ENCODE peak calls at places on chromosomes 5 and 9, in four cellular contexts. One of them, this sample, is unnamed.

GRCh38 chr5:155926011-155926410 is 401.0 kb upstream of the SGCD start:
- DNase-seq in GM23338: no peak
- DNase-seq in fibroblast of lung: peak; percentile 87
- DNase-seq in left ventricle myocardium inferior: no peak
- DNase-seq in this sample: no peak

GRCh38 chr5:144117412-144117811 is 53.0 kb downstream of the YIPF5 start:
- DNase-seq in fibroblast of lung: no peak
- DNase-seq in GM23338: no peak
- DNase-seq in left ventricle myocardium inferior: no peak
- DNase-seq in this sample: no peak

GRCh38 chr5:59598547-59598874 is 295.0 kb downstream of the PDE4D start:
- DNase-seq in fibroblast of lung: no peak
- DNase-seq in left ventricle myocardium inferior: no peak
- DNase-seq in GM23338: no peak
- DNase-seq in this sample: no peak

GRCh38 chr9:126376311-126376902 is 49.8 kb downstream of the MVB12B start:
- DNase-seq in left ventricle myocardium inferior: no peak
- DNase-seq in fibroblast of lung: no peak
- DNase-seq in GM23338: no peak
- DNase-seq in this sample: no peak

GRCh38 chr5:10566556-10567068 is 2.7 kb downstream of the ANKRD33B start:
- DNase-seq in GM23338: no peak
- DNase-seq in left ventricle myocardium inferior: no peak
- DNase-seq in fibroblast of lung: no peak
- DNase-seq in this sample: no peak

GRCh38 chr9:116320180-116320799 is 166.7 kb downstream of the PAPPA start:
- DNase-seq in fibroblast of lung: no peak
- DNase-seq in GM23338: no peak
- DNase-seq in left ventricle myocardium inferior: peak; percentile 26
- DNase-seq in this sample: no peak

GRCh38 chr9:91359734-91360470 is 1.8 kb downstream of the AUH start:
- DNase-seq in GM23338: no peak
- DNase-seq in fibroblast of lung: no peak
- DNase-seq in left ventricle myocardium inferior: no peak
- DNase-seq in this sample: no peak

GRCh38 chr5:123120197-123120596 is 31.2 kb downstream of the PRDM6 start:
- DNase-seq in left ventricle myocardium inferior: no peak
- DNase-seq in fibroblast of lung: no peak
- DNase-seq in GM23338: peak; percentile 39
- DNase-seq in this sample: no peak

GRCh38 chr9:114656301-114656700 is 1.3 kb downstream of the TEX53 start:
- DNase-seq in fibroblast of lung: no peak
- DNase-seq in GM23338: no peak
- DNase-seq in left ventricle myocardium inferior: no peak
- DNase-seq in this sample: no peak

GRCh38 chr5:143073761-143074160 is 303.6 kb downstream of the ARHGAP26 start:
- DNase-seq in left ventricle myocardium inferior: no peak
- DNase-seq in fibroblast of lung: no peak
- DNase-seq in GM23338: no peak
- DNase-seq in this sample: no peak

GRCh38 chr5:115838885-115839518 is 2.4 kb downstream of the ATG12 start:
- DNase-seq in GM23338: peak; percentile 66
- DNase-seq in fibroblast of lung: peak; percentile 39
- DNase-seq in left ventricle myocardium inferior: no peak
- DNase-seq in this sample: no peak

GRCh38 chr5:5826911-5827310 is 404.4 kb downstream of the ICE1 start:
- DNase-seq in fibroblast of lung: peak; percentile 7
- DNase-seq in GM23338: no peak
- DNase-seq in left ventricle myocardium inferior: no peak
- DNase-seq in this sample: no peak

GRCh38 chr5:155471027-155471426 is 457.5 kb downstream of the KIF4B start:
- DNase-seq in GM23338: peak; percentile 4
- DNase-seq in left ventricle myocardium inferior: no peak
- DNase-seq in fibroblast of lung: no peak
- DNase-seq in this sample: no peak

GRCh38 chr5:111556504-111556903 is 44.2 kb upstream of the STARD4 start:
- DNase-seq in fibroblast of lung: no peak
- DNase-seq in left ventricle myocardium inferior: no peak
- DNase-seq in GM23338: no peak
- DNase-seq in this sample: no peak

GRCh38 chr5:93512799-93513198 is 68.2 kb downstream of the NR2F1-AS1 start:
- DNase-seq in left ventricle myocardium inferior: no peak
- DNase-seq in GM23338: no peak
- DNase-seq in fibroblast of lung: peak; percentile 93
- DNase-seq in this sample: no peak

GRCh38 chr9:96419691-96419969 is 1.5 kb upstream of the ZNF367 start:
- DNase-seq in left ventricle myocardium inferior: no peak
- DNase-seq in fibroblast of lung: no peak
- DNase-seq in GM23338: no peak
- DNase-seq in this sample: no peak

GRCh38 chr5:135272311-135272805 is 126.7 kb downstream of the MACROH2A1 start:
- DNase-seq in GM23338: no peak
- DNase-seq in fibroblast of lung: no peak
- DNase-seq in left ventricle myocardium inferior: no peak
- DNase-seq in this sample: no peak

GRCh38 chr5:10509593-10509992 is 54.3 kb upstream of the ANKRD33B start:
- DNase-seq in left ventricle myocardium inferior: no peak
- DNase-seq in GM23338: no peak
- DNase-seq in fibroblast of lung: no peak
- DNase-seq in this sample: no peak

GRCh38 chr5:34452170-34452828 is 203.8 kb upstream of the RAI14 start:
- DNase-seq in fibroblast of lung: peak; percentile 11
- DNase-seq in GM23338: peak; percentile 84
- DNase-seq in left ventricle myocardium inferior: no peak
- DNase-seq in this sample: no peak

GRCh38 chr5:168681556-168682183 is 102.5 kb upstream of the PANK3 start:
- DNase-seq in fibroblast of lung: peak; percentile 66
- DNase-seq in GM23338: no peak
- DNase-seq in left ventricle myocardium inferior: peak; percentile 31
- DNase-seq in this sample: no peak

GRCh38 chr9:131872006-131872405 is 132.1 kb upstream of the RAPGEF1 start:
- DNase-seq in fibroblast of lung: no peak
- DNase-seq in GM23338: peak; percentile 68
- DNase-seq in left ventricle myocardium inferior: no peak
- DNase-seq in this sample: no peak

GRCh38 chr5:27996665-27997064 is 958.3 kb upstream of the CDH9 start:
- DNase-seq in GM23338: no peak
- DNase-seq in left ventricle myocardium inferior: no peak
- DNase-seq in fibroblast of lung: no peak
- DNase-seq in this sample: no peak

GRCh38 chr9:107175039-107175438 is 108.0 kb upstream of the RAD23B start:
- DNase-seq in fibroblast of lung: no peak
- DNase-seq in left ventricle myocardium inferior: peak; percentile 55
- DNase-seq in GM23338: no peak
- DNase-seq in this sample: no peak

DNA sequence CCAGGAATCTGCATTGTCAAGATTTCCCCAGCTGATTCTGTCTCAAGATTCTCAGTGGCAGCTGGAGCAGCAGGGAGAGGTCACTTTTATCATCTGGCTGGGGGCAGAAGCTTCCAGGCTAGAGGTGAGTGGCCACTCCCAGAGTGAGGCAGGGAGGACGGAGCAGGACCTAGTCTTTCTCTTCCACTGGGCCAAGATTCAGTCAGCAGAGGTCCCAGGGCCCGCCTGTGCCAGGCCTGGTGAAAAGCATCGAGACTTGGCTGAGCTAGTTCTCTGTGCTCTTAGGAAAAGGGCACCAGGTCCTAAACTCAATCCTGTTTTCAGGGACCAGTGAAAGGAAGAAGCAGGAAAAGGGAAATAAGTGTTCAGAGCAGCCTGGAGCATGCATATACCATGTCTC is 46.6 kb downstream of the IRX1 start:
- DNase-seq in fibroblast of lung: no peak
- DNase-seq in left ventricle myocardium inferior: no peak
- DNase-seq in GM23338: no peak
- DNase-seq in this sample: no peak
- TF ChIP-seq CTCF in fibroblast of lung: no peak
- TF ChIP-seq CTCF in left ventricle myocardium inferior: no peak
- TF ChIP-seq CTCF in GM23338: no peak
- TF ChIP-seq CTCF in this sample: no peak

DNA sequence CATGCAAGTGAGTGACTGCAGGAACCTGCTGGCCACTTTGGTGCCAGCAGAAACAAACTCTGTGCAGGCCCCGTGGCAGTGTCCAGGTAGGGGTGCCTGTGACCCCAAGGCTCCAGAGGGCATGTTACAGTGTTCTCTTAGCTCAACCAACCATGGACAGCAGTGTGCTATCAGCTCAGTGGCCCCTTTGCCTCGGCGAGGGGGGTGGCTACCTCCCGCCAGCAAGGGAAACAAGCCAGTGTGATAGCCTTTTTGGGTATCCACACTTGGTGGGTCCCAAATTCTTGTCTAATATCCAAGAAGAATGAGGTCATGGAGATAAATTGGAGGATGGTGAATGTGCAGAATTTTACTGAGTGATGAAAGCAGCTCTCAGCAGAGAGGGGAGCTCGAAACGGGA is 298.6 kb upstream of the SLC30A5 start:
- DNase-seq in left ventricle myocardium inferior: peak; percentile 26
- DNase-seq in GM23338: no peak
- DNase-seq in fibroblast of lung: no peak
- DNase-seq in this sample: no peak
- H3K4me1 ChIP-seq in left ventricle myocardium inferior: peaks cover 8% of the 10 kb centered on the region
- H3K4me1 ChIP-seq in GM23338: peaks cover 17% of the 10 kb centered on the region
- H3K4me1 ChIP-seq in fibroblast of lung: no peaks in the 10 kb centered on the region
- H3K4me1 ChIP-seq in this sample: peaks cover 3% of the 10 kb centered on the region

GRCh38 chr5:172866378-172866777 is 32.3 kb downstream of the ERGIC1 start:
- DNase-seq in fibroblast of lung: no peak
- DNase-seq in left ventricle myocardium inferior: no peak
- DNase-seq in GM23338: no peak
- DNase-seq in this sample: no peak
- H3K27ac ChIP-seq in fibroblast of lung: no peak overlapping the region
- H3K27ac ChIP-seq in left ventricle myocardium inferior: peak overlapping the region; percentile 95
- H3K27ac ChIP-seq in GM23338: peak overlapping the region; percentile 79
- H3K27ac ChIP-seq in this sample: peak overlapping the region; percentile 95

DNA sequence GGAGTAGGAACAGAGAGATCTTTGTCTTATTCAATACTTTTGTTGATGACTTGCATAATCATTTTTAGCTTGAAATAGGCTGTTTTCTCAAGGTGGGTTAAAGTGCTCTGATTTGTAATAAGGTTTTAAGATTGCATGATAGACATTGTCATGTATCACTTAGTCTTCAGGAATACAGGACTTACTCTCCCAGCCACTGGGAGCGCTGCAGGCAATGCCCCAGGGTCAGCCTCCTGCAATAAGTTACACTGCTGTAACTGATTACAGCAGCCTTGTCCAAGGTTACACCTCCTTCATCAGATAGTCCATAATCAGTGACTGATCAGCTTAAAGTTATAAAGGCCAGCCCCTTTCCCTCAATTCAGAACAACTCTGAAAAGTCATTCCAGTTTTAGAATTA is 218.6 kb downstream of the ESM1 start:
- DNase-seq in GM23338: peak; percentile 12
- DNase-seq in left ventricle myocardium inferior: no peak
- DNase-seq in fibroblast of lung: no peak
- DNase-seq in this sample: no peak
- TF ChIP-seq CTCF in GM23338: peak; percentile 43
- TF ChIP-seq CTCF in left ventricle myocardium inferior: no peak
- TF ChIP-seq CTCF in fibroblast of lung: no peak
- TF ChIP-seq CTCF in this sample: no peak

DNA sequence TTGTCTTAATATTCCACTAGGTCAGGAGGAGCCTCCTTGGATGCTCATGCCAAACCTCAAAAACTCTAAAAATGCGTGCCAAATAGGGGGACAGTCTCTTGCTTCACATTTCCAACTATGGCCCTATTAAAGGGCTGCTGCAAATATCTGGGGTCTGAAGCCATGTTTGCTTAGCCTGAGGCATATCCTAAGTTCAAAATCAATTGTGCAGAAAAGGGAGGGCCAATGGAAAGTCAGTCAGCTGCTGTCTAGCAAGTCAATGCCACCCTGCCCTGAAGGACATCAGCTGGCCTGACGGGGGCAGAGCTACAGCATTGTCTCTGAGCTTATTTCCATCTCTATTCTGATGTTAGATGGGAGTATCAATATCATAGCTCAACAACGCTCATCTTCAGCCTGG is 93.6 kb downstream of the SH3TC2 start:
- DNase-seq in GM23338: no peak
- DNase-seq in left ventricle myocardium inferior: no peak
- DNase-seq in fibroblast of lung: no peak
- DNase-seq in this sample: no peak
- H3K4me1 ChIP-seq in GM23338: peaks cover 9% of the 10 kb centered on the region
- H3K4me1 ChIP-seq in left ventricle myocardium inferior: peaks cover 71% of the 10 kb centered on the region
- H3K4me1 ChIP-seq in fibroblast of lung: peaks cover 23% of the 10 kb centered on the region
- H3K4me1 ChIP-seq in this sample: peaks cover 25% of the 10 kb centered on the region

GRCh38 chr9:87338075-87338989 is 159.3 kb upstream of the DAPK1 start:
- DNase-seq in left ventricle myocardium inferior: no peak
- DNase-seq in GM23338: peak; percentile 58
- DNase-seq in fibroblast of lung: no peak
- DNase-seq in this sample: no peak
- H3K27ac ChIP-seq in left ventricle myocardium inferior: no peak overlapping the region
- H3K27ac ChIP-seq in GM23338: peak overlapping the region; percentile 96
- H3K27ac ChIP-seq in fibroblast of lung: no peak overlapping the region
- H3K27ac ChIP-seq in this sample: no peak overlapping the region

DNA sequence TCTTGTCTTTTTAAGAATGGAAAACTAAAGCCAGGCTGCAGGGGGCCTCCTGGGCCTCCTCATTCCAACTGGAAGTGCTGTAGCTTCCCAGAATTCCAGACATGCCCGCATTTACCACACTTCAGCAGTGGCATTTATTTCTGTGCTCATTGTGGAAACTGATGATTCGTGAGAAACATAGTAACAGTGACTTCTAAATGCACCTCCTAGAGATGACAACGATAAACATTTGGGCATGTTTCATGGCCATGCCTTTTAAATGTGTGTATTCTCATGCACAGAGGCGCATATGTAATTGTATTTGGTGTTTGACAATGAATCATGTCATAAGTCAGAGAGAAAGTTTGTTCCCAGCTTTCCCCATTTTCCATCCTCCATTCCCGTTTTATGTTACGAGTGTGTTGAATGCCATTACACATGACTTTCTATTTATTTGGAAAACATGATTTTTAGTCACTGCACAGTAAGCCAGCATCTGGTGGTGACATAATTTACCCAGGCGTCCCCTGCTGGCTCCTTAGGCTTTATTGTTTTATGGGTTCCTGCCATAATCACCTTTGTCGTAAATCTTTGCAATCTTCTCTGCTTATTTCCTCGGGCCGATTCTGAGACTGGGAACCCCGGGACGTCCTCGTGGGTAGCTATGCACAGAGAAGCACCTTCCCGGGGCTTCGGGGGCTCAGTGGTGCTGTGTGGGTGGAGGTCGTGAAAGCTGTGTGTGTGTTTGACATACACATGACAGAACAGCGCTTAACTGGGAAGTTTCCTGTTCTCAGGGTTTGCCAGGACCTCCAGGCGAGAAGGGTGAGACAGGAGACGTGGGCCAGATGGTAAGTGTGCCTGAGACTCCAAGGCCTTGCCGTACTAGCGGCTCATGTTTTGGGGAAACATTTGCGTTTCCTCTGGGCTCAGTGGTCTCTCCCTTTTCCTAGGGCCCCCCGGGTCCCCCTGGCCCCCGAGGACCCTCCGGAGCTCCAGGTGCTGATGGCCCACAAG is 68.6 kb upstream of the FCN2 start:
- DNase-seq in fibroblast of lung: peak; percentile 95
- DNase-seq in GM23338: peak; percentile 75
- DNase-seq in left ventricle myocardium inferior: no peak
- DNase-seq in this sample: no peak
- TF ChIP-seq CTCF in fibroblast of lung: no peak
- TF ChIP-seq CTCF in GM23338: no peak
- TF ChIP-seq CTCF in left ventricle myocardium inferior: no peak
- TF ChIP-seq CTCF in this sample: no peak

This sample was measured in thoracic aorta.